ENCODE peak calls at places on chromosomes 5 and 9, in six cellular contexts. One of them, this sample, is unnamed.

GRCh38 chr5:153404747-153405146 is 85.7 kb upstream of the GRIA1 start:
- DNase-seq in MCF 10A: no peak
- DNase-seq in foreskin fibroblast: no peak
- DNase-seq in cardiac muscle cell: peak; percentile 73
- DNase-seq in ovary: no peak
- DNase-seq in ascending aorta: no peak
- DNase-seq in this sample: no peak

GRCh38 chr9:124263800-124264426 is 6.2 kb downstream of the NEK6 start:
- DNase-seq in ovary: no peak
- DNase-seq in MCF 10A: no peak
- DNase-seq in cardiac muscle cell: no peak
- DNase-seq in ascending aorta: no peak
- DNase-seq in foreskin fibroblast: no peak
- DNase-seq in this sample: no peak

GRCh38 chr5:150144211-150144801 is 11.3 kb downstream of the PDGFRB start:
- DNase-seq in ovary: peak; percentile 85
- DNase-seq in cardiac muscle cell: peak; percentile 37
- DNase-seq in ascending aorta: peak; percentile 85
- DNase-seq in foreskin fibroblast: peak; percentile 78
- DNase-seq in MCF 10A: no peak
- DNase-seq in this sample: no peak

GRCh38 chr9:109317979-109318671 is 2.7 kb downstream of the EPB41L4B start:
- DNase-seq in MCF 10A: peak; percentile 59
- DNase-seq in cardiac muscle cell: no peak
- DNase-seq in ascending aorta: no peak
- DNase-seq in ovary: no peak
- DNase-seq in foreskin fibroblast: no peak
- DNase-seq in this sample: no peak

GRCh38 chr5:92421937-92422336 is 1038.8 kb upstream of the ARRDC3 start:
- DNase-seq in ovary: no peak
- DNase-seq in MCF 10A: peak; percentile 30
- DNase-seq in foreskin fibroblast: peak; percentile 3
- DNase-seq in ascending aorta: no peak
- DNase-seq in cardiac muscle cell: no peak
- DNase-seq in this sample: no peak

GRCh38 chr5:179257190-179257741 is 88.0 kb downstream of the ADAMTS2 start:
- DNase-seq in ovary: peak; percentile 67
- DNase-seq in cardiac muscle cell: no peak
- DNase-seq in foreskin fibroblast: no peak
- DNase-seq in ascending aorta: peak; percentile 61
- DNase-seq in MCF 10A: no peak
- DNase-seq in this sample: no peak

GRCh38 chr5:173767580-173768266 is 120.4 kb upstream of the CPEB4 start:
- DNase-seq in ascending aorta: no peak
- DNase-seq in ovary: no peak
- DNase-seq in MCF 10A: peak; percentile 70
- DNase-seq in foreskin fibroblast: no peak
- DNase-seq in cardiac muscle cell: no peak
- DNase-seq in this sample: no peak

GRCh38 chr5:150168864-150169263 is 2.3 kb downstream of the CDX1 start:
- DNase-seq in foreskin fibroblast: no peak
- DNase-seq in cardiac muscle cell: no peak
- DNase-seq in MCF 10A: no peak
- DNase-seq in ascending aorta: no peak
- DNase-seq in ovary: no peak
- DNase-seq in this sample: no peak

GRCh38 chr9:76576344-76576743 is 117.4 kb downstream of the GCNT1 start:
- DNase-seq in ovary: no peak
- DNase-seq in ascending aorta: peak; percentile 69
- DNase-seq in MCF 10A: peak; percentile 46
- DNase-seq in cardiac muscle cell: no peak
- DNase-seq in foreskin fibroblast: peak; percentile 77
- DNase-seq in this sample: no peak

GRCh38 chr9:89410709-89411111 is 87.2 kb downstream of the SEMA4D start:
- DNase-seq in MCF 10A: peak; percentile 38
- DNase-seq in cardiac muscle cell: no peak
- DNase-seq in ascending aorta: no peak
- DNase-seq in foreskin fibroblast: no peak
- DNase-seq in ovary: no peak
- DNase-seq in this sample: no peak

GRCh38 chr5:124748687-124749594 is 2.5 kb upstream of the ZNF608 start:
- DNase-seq in ovary: peak; percentile 73
- DNase-seq in foreskin fibroblast: peak; percentile 82
- DNase-seq in ascending aorta: peak; percentile 79
- DNase-seq in cardiac muscle cell: peak; percentile 94
- DNase-seq in MCF 10A: peak; percentile 97
- DNase-seq in this sample: peak; percentile 70

GRCh38 chr5:34718516-34718915 is 62.4 kb downstream of the RAI14 start:
- DNase-seq in MCF 10A: no peak
- DNase-seq in ascending aorta: no peak
- DNase-seq in ovary: no peak
- DNase-seq in foreskin fibroblast: no peak
- DNase-seq in cardiac muscle cell: no peak
- DNase-seq in this sample: no peak

GRCh38 chr9:137349471-137350033 is 47.5 kb upstream of the NRARP start:
- DNase-seq in foreskin fibroblast: no peak
- DNase-seq in ascending aorta: peak; percentile 50
- DNase-seq in MCF 10A: no peak
- DNase-seq in ovary: no peak
- DNase-seq in cardiac muscle cell: no peak
- DNase-seq in this sample: no peak

GRCh38 chr9:119556129-119556875 is 187.1 kb upstream of the BRINP1 start:
- DNase-seq in ovary: peak; percentile 87
- DNase-seq in cardiac muscle cell: peak; percentile 82
- DNase-seq in ascending aorta: peak; percentile 83
- DNase-seq in foreskin fibroblast: peak; percentile 27
- DNase-seq in MCF 10A: peak; percentile 40
- DNase-seq in this sample: peak; percentile 30

GRCh38 chr5:119537704-119538103 is 85.4 kb downstream of the HSD17B4 start:
- DNase-seq in foreskin fibroblast: no peak
- DNase-seq in cardiac muscle cell: no peak
- DNase-seq in ascending aorta: no peak
- DNase-seq in ovary: no peak
- DNase-seq in MCF 10A: peak; percentile 70
- DNase-seq in this sample: no peak

GRCh38 chr5:151234476-151235238 is 10.8 kb upstream of the CCDC69 start:
- DNase-seq in ascending aorta: peak; percentile 82
- DNase-seq in cardiac muscle cell: no peak
- DNase-seq in foreskin fibroblast: peak; percentile 24
- DNase-seq in MCF 10A: peak; percentile 96
- DNase-seq in ovary: peak; percentile 88
- DNase-seq in this sample: peak; percentile 23

GRCh38 chr5:111627862-111628261 is 115.5 kb upstream of the STARD4 start:
- DNase-seq in MCF 10A: no peak
- DNase-seq in ovary: no peak
- DNase-seq in ascending aorta: no peak
- DNase-seq in cardiac muscle cell: no peak
- DNase-seq in foreskin fibroblast: no peak
- DNase-seq in this sample: no peak

GRCh38 chr9:123157216-123157615 is 111.2 kb downstream of the STRBP start:
- DNase-seq in MCF 10A: peak; percentile 8
- DNase-seq in ovary: no peak
- DNase-seq in foreskin fibroblast: no peak
- DNase-seq in cardiac muscle cell: no peak
- DNase-seq in ascending aorta: no peak
- DNase-seq in this sample: no peak

GRCh38 chr5:111486055-111486454 is 26.3 kb downstream of the STARD4 start:
- DNase-seq in MCF 10A: no peak
- DNase-seq in foreskin fibroblast: no peak
- DNase-seq in ovary: no peak
- DNase-seq in cardiac muscle cell: no peak
- DNase-seq in ascending aorta: no peak
- DNase-seq in this sample: no peak

GRCh38 chr5:66958126-66958983 is 238.2 kb downstream of the CD180 start:
- DNase-seq in ovary: no peak
- DNase-seq in ascending aorta: no peak
- DNase-seq in foreskin fibroblast: peak; percentile 72
- DNase-seq in cardiac muscle cell: peak; percentile 34
- DNase-seq in MCF 10A: peak; percentile 68
- DNase-seq in this sample: no peak

GRCh38 chr5:149313151-149313841 is 32.0 kb upstream of the GRPEL2 start:
- DNase-seq in foreskin fibroblast: no peak
- DNase-seq in MCF 10A: no peak
- DNase-seq in cardiac muscle cell: no peak
- DNase-seq in ascending aorta: no peak
- DNase-seq in ovary: no peak
- DNase-seq in this sample: no peak

GRCh38 chr5:78328585-78329173 is 31.7 kb upstream of the SCAMP1 start:
- DNase-seq in ascending aorta: no peak
- DNase-seq in cardiac muscle cell: no peak
- DNase-seq in foreskin fibroblast: peak; percentile 8
- DNase-seq in ovary: no peak
- DNase-seq in MCF 10A: peak; percentile 45
- DNase-seq in this sample: no peak

GRCh38 chr9:130715270-130716077 is 21.9 kb downstream of the EXOSC2 start:
- DNase-seq in MCF 10A: no peak
- DNase-seq in cardiac muscle cell: peak; percentile 21
- DNase-seq in ascending aorta: no peak
- DNase-seq in ovary: no peak
- DNase-seq in foreskin fibroblast: no peak
- DNase-seq in this sample: no peak

GRCh38 chr5:168460606-168461005 is 25.7 kb upstream of the RARS1 start:
- DNase-seq in cardiac muscle cell: no peak
- DNase-seq in foreskin fibroblast: no peak
- DNase-seq in ascending aorta: no peak
- DNase-seq in ovary: no peak
- DNase-seq in MCF 10A: no peak
- DNase-seq in this sample: no peak

DNA sequence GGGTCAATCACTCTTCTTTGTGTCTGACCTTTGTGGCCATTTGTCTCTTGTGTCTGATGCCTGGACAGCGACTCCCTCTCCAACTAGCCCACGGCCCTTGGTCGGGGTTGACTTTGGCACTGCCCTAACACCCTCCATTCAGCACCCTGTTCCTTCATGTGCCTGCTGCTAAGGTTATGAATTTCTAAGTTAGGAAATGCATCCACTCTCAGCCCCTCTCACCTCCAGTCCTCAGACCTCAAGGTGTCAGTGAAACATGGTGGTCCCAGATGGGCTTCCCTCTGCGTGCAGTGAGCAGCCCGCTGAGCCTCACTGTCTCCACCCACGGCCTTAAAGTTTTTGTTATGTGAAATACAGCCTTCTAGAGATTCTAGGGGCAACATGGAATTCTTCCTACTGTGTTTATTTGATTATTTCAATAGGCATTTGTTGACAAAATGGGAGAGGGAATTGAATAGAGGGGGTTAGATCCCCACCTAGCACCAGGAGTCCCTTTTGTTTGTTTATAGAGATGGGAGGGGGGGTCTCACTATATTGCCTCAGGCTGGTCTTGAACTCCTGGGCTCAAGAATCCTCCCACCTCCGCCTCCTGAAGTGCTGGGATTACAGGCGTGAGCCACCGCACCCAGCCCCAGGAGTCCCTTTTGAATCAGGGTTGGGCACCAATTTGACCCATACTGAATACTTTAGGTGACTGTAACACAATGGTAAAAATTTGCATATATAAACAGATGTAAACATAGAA is 1.6 kb upstream of the GLIPR2 start:
- DNase-seq in foreskin fibroblast: no peak
- DNase-seq in MCF 10A: no peak
- DNase-seq in cardiac muscle cell: no peak
- DNase-seq in ascending aorta: no peak
- DNase-seq in ovary: no peak
- DNase-seq in this sample: no peak
- TF ChIP-seq CTCF in foreskin fibroblast: no peak
- TF ChIP-seq CTCF in MCF 10A: no peak
- TF ChIP-seq CTCF in cardiac muscle cell: no peak
- TF ChIP-seq CTCF in ascending aorta: no peak
- TF ChIP-seq CTCF in ovary: no peak
- TF ChIP-seq CTCF in this sample: no peak

GRCh38 chr9:2833096-2833495 is 10.8 kb downstream of the PUM3 start:
- DNase-seq in foreskin fibroblast: no peak
- DNase-seq in ascending aorta: no peak
- DNase-seq in ovary: no peak
- DNase-seq in MCF 10A: no peak
- DNase-seq in cardiac muscle cell: no peak
- DNase-seq in this sample: no peak

GRCh38 chr9:2838984-2839367 is 4.9 kb downstream of the PUM3 start:
- DNase-seq in cardiac muscle cell: no peak
- DNase-seq in ascending aorta: no peak
- DNase-seq in ovary: no peak
- DNase-seq in foreskin fibroblast: no peak
- DNase-seq in MCF 10A: no peak
- DNase-seq in this sample: no peak

GRCh38 chr9:2838356-2838983 is 5.4 kb downstream of the PUM3 start:
- DNase-seq in MCF 10A: no peak
- DNase-seq in cardiac muscle cell: no peak
- DNase-seq in ascending aorta: no peak
- DNase-seq in ovary: no peak
- DNase-seq in foreskin fibroblast: no peak
- DNase-seq in this sample: no peak

DNA sequence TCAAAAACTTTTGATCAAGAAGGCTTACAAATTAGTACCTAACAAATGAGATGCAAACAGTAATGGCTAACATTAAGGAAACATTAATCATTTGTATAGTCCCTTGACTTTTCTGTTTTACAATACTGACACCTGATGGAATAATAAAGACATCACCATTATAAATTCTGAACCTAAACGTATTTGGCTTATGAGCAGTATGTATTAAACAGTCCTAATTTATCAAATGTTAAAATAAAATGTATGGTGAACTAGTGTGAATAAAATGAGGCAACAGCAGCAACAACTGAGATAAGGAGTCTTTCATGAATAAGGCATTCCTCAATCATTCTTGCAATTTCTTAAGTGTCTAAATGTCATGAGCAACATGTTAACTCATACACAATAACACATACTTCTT is 6.0 kb downstream of the PUM3 start:
- DNase-seq in ovary: no peak
- DNase-seq in ascending aorta: no peak
- DNase-seq in cardiac muscle cell: no peak
- DNase-seq in foreskin fibroblast: no peak
- DNase-seq in MCF 10A: no peak
- DNase-seq in this sample: no peak
- TF ChIP-seq CTCF in ovary: peak; percentile 55
- TF ChIP-seq CTCF in ascending aorta: peak; percentile 49
- TF ChIP-seq CTCF in cardiac muscle cell: peak; percentile 24
- TF ChIP-seq CTCF in foreskin fibroblast: no peak
- TF ChIP-seq CTCF in MCF 10A: peak; percentile 35
- TF ChIP-seq CTCF in this sample: peak; percentile 30

DNA sequence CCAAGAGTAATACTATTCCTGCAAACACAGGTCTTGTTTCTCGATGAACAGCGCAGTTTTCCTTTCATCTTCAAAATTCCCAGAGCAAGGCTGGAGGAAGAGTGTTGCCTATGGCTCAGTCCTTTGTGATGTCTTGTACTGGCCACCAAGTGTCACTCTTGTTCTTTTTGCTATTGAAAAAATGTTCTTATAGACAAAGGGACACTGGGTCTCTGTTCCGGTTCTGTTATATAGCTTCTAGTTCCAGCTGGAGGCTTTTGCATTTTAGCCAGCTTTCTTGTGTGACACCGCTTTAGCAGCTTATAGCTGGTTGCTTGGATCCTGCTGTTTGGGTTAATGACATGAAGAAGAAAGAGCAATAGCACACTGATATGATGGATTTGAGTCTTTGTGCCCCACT is 343.7 kb upstream of the KCNN2 start:
- DNase-seq in MCF 10A: no peak
- DNase-seq in foreskin fibroblast: no peak
- DNase-seq in ovary: no peak
- DNase-seq in ascending aorta: no peak
- DNase-seq in cardiac muscle cell: peak; percentile 45
- DNase-seq in this sample: no peak
- TF ChIP-seq CTCF in MCF 10A: no peak
- TF ChIP-seq CTCF in foreskin fibroblast: no peak
- TF ChIP-seq CTCF in ovary: no peak
- TF ChIP-seq CTCF in ascending aorta: no peak
- TF ChIP-seq CTCF in cardiac muscle cell: no peak
- TF ChIP-seq CTCF in this sample: no peak

GRCh38 chr9:36336511-36336910 is 63.6 kb downstream of the RNF38 start:
- DNase-seq in MCF 10A: peak; percentile 46
- DNase-seq in ovary: no peak
- DNase-seq in foreskin fibroblast: no peak
- DNase-seq in cardiac muscle cell: no peak
- DNase-seq in ascending aorta: no peak
- DNase-seq in this sample: no peak
- TF ChIP-seq CTCF in MCF 10A: no peak
- TF ChIP-seq CTCF in ovary: no peak
- TF ChIP-seq CTCF in foreskin fibroblast: no peak
- TF ChIP-seq CTCF in cardiac muscle cell: no peak
- TF ChIP-seq CTCF in ascending aorta: no peak
- TF ChIP-seq CTCF in this sample: no peak

This sample was measured in AG09319.